ENCODE peak calls at places on chromosomes 16 and 17, in ten cellular contexts. S is stimulated activated CD4-positive, alpha-beta T cell treated with anti-CD3 and anti-CD28 coated beads, Interleukin-2, amount 100 ng/mL, for 48 hours; M is HFFc6; K is progenitor cell of endocrine pancreas; U is HT-29; A is uterus; P is foreskin fibroblast; V is CD4-positive, alpha-beta memory T cell; I is A172; F is CD4-positive, CD25-positive, alpha-beta regulatory T cell. N is an unnamed sample.
A peak's percentile ranks its signal among the peaks of the same experiment; 100 is the strongest.

GRCh38 chr16:49664221-49665215 is 191.4 kb downstream of the ZNF423 start:
- DNase-seq in S (no peak), I (no peak), F (no peak), P (no peak), M (no peak), K (no peak), U (no peak), V (no peak), A (peak; percentile 71), N (no peak)

GRCh38 chr17:12522743-12523181 is 142.9 kb upstream of the MYOCD start:
- DNase-seq in U (peak; percentile 91), I (no peak), S (no peak), P (peak; percentile 26), F (no peak), M (peak; percentile 84), K (no peak), A (no peak), V (no peak), N (peak; percentile 50)

GRCh38 chr16:27374794-27375499 is 27.0 kb upstream of the IL21R start:
- DNase-seq in A (peak; percentile 62), I (peak; percentile 91), M (peak; percentile 76), F (no peak), V (no peak), U (peak; percentile 84), K (peak; percentile 34), S (peak; percentile 48), P (no peak), N (peak; percentile 84)

GRCh38 chr16:31090540-31090939 is 1.8 kb upstream of the PRSS53 start:
- DNase-seq in P (no peak), V (no peak), K (no peak), U (no peak), S (no peak), A (no peak), F (no peak), M (peak; percentile 53), I (peak; percentile 53), N (peak; percentile 77)

GRCh38 chr16:674968-675883 is at the start of gene RHBDL1:
- DNase-seq in S (no peak), U (peak; percentile 42), A (no peak), K (no peak), F (no peak), V (no peak), P (no peak), M (peak; percentile 24), I (no peak), N (peak; percentile 46)

GRCh38 chr17:6599364-6599763 is 41.1 kb downstream of the KIAA0753 start:
- DNase-seq in S (no peak), A (no peak), I (no peak), U (no peak), M (no peak), F (no peak), P (no peak), K (no peak), V (no peak), N (no peak)

GRCh38 chr16:19678804-19679203 is 39.2 kb downstream of the KNOP1 start:
- DNase-seq in M (no peak), U (no peak), V (no peak), K (no peak), A (no peak), P (no peak), F (no peak), I (no peak), S (no peak), N (no peak)

GRCh38 chr16:9438991-9439390 is 347.5 kb downstream of the HAPSTR1 start:
- DNase-seq in V (no peak), A (no peak), P (no peak), I (no peak), F (no peak), K (no peak), M (no peak), U (no peak), S (no peak), N (no peak)

GRCh38 chr17:34981538-34982241 is 1.4 kb downstream of the LIG3 start:
- DNase-seq in A (no peak), M (peak; percentile 41), S (no peak), P (peak; percentile 35), V (no peak), U (peak; percentile 52), K (no peak), I (peak; percentile 41), F (no peak), N (peak; percentile 51)

GRCh38 chr17:66405836-66406679 is 103.6 kb downstream of the PRKCA start:
- DNase-seq in I (no peak), S (no peak), U (no peak), M (no peak), V (no peak), F (no peak), A (no peak), P (no peak), K (no peak), N (no peak)

GRCh38 chr16:4364196-4365013 is 7.2 kb upstream of the VASN start:
- DNase-seq in K (no peak), M (no peak), A (no peak), F (no peak), S (no peak), I (no peak), P (no peak), V (no peak), U (no peak), N (no peak)

GRCh38 chr16:76956394-76956793 is 234.6 kb upstream of the MON1B start:
- DNase-seq in P (no peak), F (no peak), M (no peak), A (no peak), S (no peak), V (no peak), I (no peak), U (no peak), K (no peak), N (no peak)

GRCh38 chr16:65769055-65769465 is 597.4 kb upstream of the CDH5 start:
- DNase-seq in M (no peak), V (no peak), U (no peak), P (no peak), A (no peak), S (no peak), K (no peak), I (no peak), F (no peak), N (no peak)

GRCh38 chr16:66695935-66696668 is 441 bp downstream of the CMTM4 start:
- DNase-seq in S (no peak), M (no peak), V (peak; percentile 3), P (no peak), A (peak; percentile 19), F (no peak), K (peak; percentile 46), U (peak; percentile 79), I (no peak), N (no peak)

GRCh38 chr16:75250809-75251279 is 580 bp downstream of the BCAR1 start:
- DNase-seq in A (peak; percentile 35), P (no peak), F (no peak), M (no peak), S (no peak), V (no peak), K (peak; percentile 64), U (peak; percentile 75), I (no peak), N (peak; percentile 67)

GRCh38 chr17:42679492-42680330 is 1.9 kb downstream of the CCR10 start:
- DNase-seq in I (peak; percentile 47), V (peak; percentile 73), U (peak; percentile 86), P (peak; percentile 80), S (peak; percentile 71), A (peak; percentile 63), F (peak; percentile 64), K (peak; percentile 74), M (peak; percentile 76), N (peak; percentile 87)

GRCh38 chr17:75691371-75692290 is 24.5 kb downstream of the SAP30BP start:
- DNase-seq in S (peak; percentile 30), V (no peak), P (no peak), I (peak; percentile 97), M (peak; percentile 50), U (no peak), A (no peak), K (no peak), F (no peak), N (peak; percentile 89)

N was measured in ELR.